ENCODE peak calls at places on chromosomes 1 and 21, in six cellular contexts. One of them, this sample, is unnamed.

GRCh38 chr1:61092643-61093042 is 10.3 kb downstream of the NFIA start:
- DNase-seq in kidney tubule cell: no peak
- DNase-seq in iPS DF 19.7: no peak
- DNase-seq in progenitor cell of endocrine pancreas: no peak
- DNase-seq in H9: no peak
- DNase-seq in stimulated activated CD4-positive, alpha-beta T cell treated with anti-CD3 and anti-CD28 coated beads, TNF-alpha, amount 100 ng/mL, for 1 hour: no peak
- DNase-seq in this sample: no peak

GRCh38 chr1:176471338-176472121 is 8.6 kb downstream of the PAPPA2 start:
- DNase-seq in kidney tubule cell: no peak
- DNase-seq in iPS DF 19.7: no peak
- DNase-seq in progenitor cell of endocrine pancreas: no peak
- DNase-seq in H9: no peak
- DNase-seq in stimulated activated CD4-positive, alpha-beta T cell treated with anti-CD3 and anti-CD28 coated beads, TNF-alpha, amount 100 ng/mL, for 1 hour: no peak
- DNase-seq in this sample: no peak

GRCh38 chr1:92872719-92873118 is 40.9 kb downstream of the RPL5 start:
- DNase-seq in kidney tubule cell: no peak
- DNase-seq in iPS DF 19.7: no peak
- DNase-seq in progenitor cell of endocrine pancreas: no peak
- DNase-seq in H9: no peak
- DNase-seq in stimulated activated CD4-positive, alpha-beta T cell treated with anti-CD3 and anti-CD28 coated beads, TNF-alpha, amount 100 ng/mL, for 1 hour: no peak
- DNase-seq in this sample: peak

GRCh38 chr1:53281180-53281579 is 42.9 kb upstream of the MAGOH start:
- DNase-seq in kidney tubule cell: no peak
- DNase-seq in iPS DF 19.7: no peak
- DNase-seq in progenitor cell of endocrine pancreas: no peak
- DNase-seq in H9: no peak
- DNase-seq in stimulated activated CD4-positive, alpha-beta T cell treated with anti-CD3 and anti-CD28 coated beads, TNF-alpha, amount 100 ng/mL, for 1 hour: no peak
- DNase-seq in this sample: no peak

GRCh38 chr1:185720633-185721272 is 13.4 kb upstream of the HMCN1 start:
- DNase-seq in kidney tubule cell: peak
- DNase-seq in iPS DF 19.7: no peak
- DNase-seq in progenitor cell of endocrine pancreas: no peak
- DNase-seq in H9: no peak
- DNase-seq in stimulated activated CD4-positive, alpha-beta T cell treated with anti-CD3 and anti-CD28 coated beads, TNF-alpha, amount 100 ng/mL, for 1 hour: no peak
- DNase-seq in this sample: no peak

GRCh38 chr1:63946866-63947491 is 173.2 kb downstream of the ROR1 start:
- DNase-seq in kidney tubule cell: peak
- DNase-seq in iPS DF 19.7: no peak
- DNase-seq in progenitor cell of endocrine pancreas: no peak
- DNase-seq in H9: no peak
- DNase-seq in stimulated activated CD4-positive, alpha-beta T cell treated with anti-CD3 and anti-CD28 coated beads, TNF-alpha, amount 100 ng/mL, for 1 hour: no peak
- DNase-seq in this sample: peak

GRCh38 chr1:6185151-6185550 is 5.0 kb upstream of the CHD5 start:
- DNase-seq in kidney tubule cell: peak
- DNase-seq in iPS DF 19.7: no peak
- DNase-seq in progenitor cell of endocrine pancreas: no peak
- DNase-seq in H9: no peak
- DNase-seq in stimulated activated CD4-positive, alpha-beta T cell treated with anti-CD3 and anti-CD28 coated beads, TNF-alpha, amount 100 ng/mL, for 1 hour: no peak
- DNase-seq in this sample: no peak

GRCh38 chr1:198175418-198176170 is 18.8 kb downstream of the NEK7 start:
- DNase-seq in kidney tubule cell: peak
- DNase-seq in iPS DF 19.7: no peak
- DNase-seq in progenitor cell of endocrine pancreas: no peak
- DNase-seq in H9: no peak
- DNase-seq in stimulated activated CD4-positive, alpha-beta T cell treated with anti-CD3 and anti-CD28 coated beads, TNF-alpha, amount 100 ng/mL, for 1 hour: no peak
- DNase-seq in this sample: no peak

GRCh38 chr1:231162300-231162969 is 577 bp downstream of the TRIM67 start:
- DNase-seq in kidney tubule cell: peak
- DNase-seq in iPS DF 19.7: no peak
- DNase-seq in progenitor cell of endocrine pancreas: peak
- DNase-seq in H9: peak
- DNase-seq in stimulated activated CD4-positive, alpha-beta T cell treated with anti-CD3 and anti-CD28 coated beads, TNF-alpha, amount 100 ng/mL, for 1 hour: peak
- DNase-seq in this sample: peak

GRCh38 chr1:206676499-206676898 is 8.2 kb upstream of the MAPKAPK2 start:
- DNase-seq in kidney tubule cell: no peak
- DNase-seq in iPS DF 19.7: no peak
- DNase-seq in progenitor cell of endocrine pancreas: no peak
- DNase-seq in H9: no peak
- DNase-seq in stimulated activated CD4-positive, alpha-beta T cell treated with anti-CD3 and anti-CD28 coated beads, TNF-alpha, amount 100 ng/mL, for 1 hour: no peak
- DNase-seq in this sample: no peak

GRCh38 chr1:10704383-10704882 is 92.0 kb downstream of the CASZ1 start:
- DNase-seq in kidney tubule cell: peak
- DNase-seq in iPS DF 19.7: no peak
- DNase-seq in progenitor cell of endocrine pancreas: peak
- DNase-seq in H9: peak
- DNase-seq in stimulated activated CD4-positive, alpha-beta T cell treated with anti-CD3 and anti-CD28 coated beads, TNF-alpha, amount 100 ng/mL, for 1 hour: no peak
- DNase-seq in this sample: peak

GRCh38 chr1:78038491-78038939 is 7.3 kb upstream of the GIPC2 start:
- DNase-seq in kidney tubule cell: no peak
- DNase-seq in iPS DF 19.7: no peak
- DNase-seq in progenitor cell of endocrine pancreas: no peak
- DNase-seq in H9: no peak
- DNase-seq in stimulated activated CD4-positive, alpha-beta T cell treated with anti-CD3 and anti-CD28 coated beads, TNF-alpha, amount 100 ng/mL, for 1 hour: no peak
- DNase-seq in this sample: no peak

GRCh38 chr1:167454304-167454928 is 63.9 kb downstream of the CD247 start:
- DNase-seq in kidney tubule cell: no peak
- DNase-seq in iPS DF 19.7: no peak
- DNase-seq in progenitor cell of endocrine pancreas: no peak
- DNase-seq in H9: peak
- DNase-seq in stimulated activated CD4-positive, alpha-beta T cell treated with anti-CD3 and anti-CD28 coated beads, TNF-alpha, amount 100 ng/mL, for 1 hour: no peak
- DNase-seq in this sample: no peak

GRCh38 chr1:44947060-44947773 is 39.2 kb downstream of the EIF2B3 start:
- DNase-seq in kidney tubule cell: no peak
- DNase-seq in iPS DF 19.7: no peak
- DNase-seq in progenitor cell of endocrine pancreas: no peak
- DNase-seq in H9: no peak
- DNase-seq in stimulated activated CD4-positive, alpha-beta T cell treated with anti-CD3 and anti-CD28 coated beads, TNF-alpha, amount 100 ng/mL, for 1 hour: no peak
- DNase-seq in this sample: no peak

GRCh38 chr1:200641175-200641489 is 20.6 kb upstream of the KIF14 start:
- DNase-seq in kidney tubule cell: no peak
- DNase-seq in iPS DF 19.7: no peak
- DNase-seq in progenitor cell of endocrine pancreas: no peak
- DNase-seq in H9: no peak
- DNase-seq in stimulated activated CD4-positive, alpha-beta T cell treated with anti-CD3 and anti-CD28 coated beads, TNF-alpha, amount 100 ng/mL, for 1 hour: no peak
- DNase-seq in this sample: no peak

GRCh38 chr1:193674292-193674944 is 488.0 kb upstream of the B3GALT2 start:
- DNase-seq in kidney tubule cell: no peak
- DNase-seq in iPS DF 19.7: no peak
- DNase-seq in progenitor cell of endocrine pancreas: no peak
- DNase-seq in H9: no peak
- DNase-seq in stimulated activated CD4-positive, alpha-beta T cell treated with anti-CD3 and anti-CD28 coated beads, TNF-alpha, amount 100 ng/mL, for 1 hour: no peak
- DNase-seq in this sample: no peak

GRCh38 chr1:186953876-186954275 is 125.1 kb downstream of the PLA2G4A start:
- DNase-seq in kidney tubule cell: no peak
- DNase-seq in iPS DF 19.7: no peak
- DNase-seq in progenitor cell of endocrine pancreas: no peak
- DNase-seq in H9: no peak
- DNase-seq in stimulated activated CD4-positive, alpha-beta T cell treated with anti-CD3 and anti-CD28 coated beads, TNF-alpha, amount 100 ng/mL, for 1 hour: no peak
- DNase-seq in this sample: no peak

GRCh38 chr21:40208206-40208950 is 341.1 kb downstream of the PCP4 start:
- DNase-seq in kidney tubule cell: no peak
- DNase-seq in iPS DF 19.7: no peak
- DNase-seq in progenitor cell of endocrine pancreas: no peak
- DNase-seq in H9: no peak
- DNase-seq in stimulated activated CD4-positive, alpha-beta T cell treated with anti-CD3 and anti-CD28 coated beads, TNF-alpha, amount 100 ng/mL, for 1 hour: no peak
- DNase-seq in this sample: no peak

GRCh38 chr1:109306832-109307362 is at the start of gene MYBPHL:
- DNase-seq in kidney tubule cell: no peak
- DNase-seq in iPS DF 19.7: no peak
- DNase-seq in progenitor cell of endocrine pancreas: no peak
- DNase-seq in H9: no peak
- DNase-seq in stimulated activated CD4-positive, alpha-beta T cell treated with anti-CD3 and anti-CD28 coated beads, TNF-alpha, amount 100 ng/mL, for 1 hour: no peak
- DNase-seq in this sample: no peak

GRCh38 chr1:30126839-30127238 is 596.5 kb downstream of the MATN1 start:
- DNase-seq in kidney tubule cell: no peak
- DNase-seq in iPS DF 19.7: no peak
- DNase-seq in progenitor cell of endocrine pancreas: no peak
- DNase-seq in H9: no peak
- DNase-seq in stimulated activated CD4-positive, alpha-beta T cell treated with anti-CD3 and anti-CD28 coated beads, TNF-alpha, amount 100 ng/mL, for 1 hour: no peak
- DNase-seq in this sample: no peak

GRCh38 chr21:43188712-43189151 is 19.9 kb downstream of the CRYAA start:
- DNase-seq in kidney tubule cell: no peak
- DNase-seq in iPS DF 19.7: no peak
- DNase-seq in progenitor cell of endocrine pancreas: peak
- DNase-seq in H9: no peak
- DNase-seq in stimulated activated CD4-positive, alpha-beta T cell treated with anti-CD3 and anti-CD28 coated beads, TNF-alpha, amount 100 ng/mL, for 1 hour: no peak
- DNase-seq in this sample: no peak

GRCh38 chr1:147316968-147317367 is 74.5 kb downstream of the CHD1L start:
- DNase-seq in kidney tubule cell: no peak
- DNase-seq in iPS DF 19.7: no peak
- DNase-seq in progenitor cell of endocrine pancreas: no peak
- DNase-seq in H9: no peak
- DNase-seq in stimulated activated CD4-positive, alpha-beta T cell treated with anti-CD3 and anti-CD28 coated beads, TNF-alpha, amount 100 ng/mL, for 1 hour: no peak
- DNase-seq in this sample: no peak

GRCh38 chr1:77866296-77866695 is 22.1 kb upstream of the NEXN start:
- DNase-seq in kidney tubule cell: peak
- DNase-seq in iPS DF 19.7: no peak
- DNase-seq in progenitor cell of endocrine pancreas: no peak
- DNase-seq in H9: no peak
- DNase-seq in stimulated activated CD4-positive, alpha-beta T cell treated with anti-CD3 and anti-CD28 coated beads, TNF-alpha, amount 100 ng/mL, for 1 hour: no peak
- DNase-seq in this sample: peak

GRCh38 chr21:45981641-45982255 is at the start of gene COL6A1:
- DNase-seq in kidney tubule cell: peak
- DNase-seq in iPS DF 19.7: no peak
- DNase-seq in progenitor cell of endocrine pancreas: peak
- DNase-seq in H9: peak
- DNase-seq in stimulated activated CD4-positive, alpha-beta T cell treated with anti-CD3 and anti-CD28 coated beads, TNF-alpha, amount 100 ng/mL, for 1 hour: no peak
- DNase-seq in this sample: peak

GRCh38 chr1:55695151-55695550 is 480.0 kb upstream of the USP24 start:
- DNase-seq in kidney tubule cell: no peak
- DNase-seq in iPS DF 19.7: no peak
- DNase-seq in progenitor cell of endocrine pancreas: no peak
- DNase-seq in H9: no peak
- DNase-seq in stimulated activated CD4-positive, alpha-beta T cell treated with anti-CD3 and anti-CD28 coated beads, TNF-alpha, amount 100 ng/mL, for 1 hour: no peak
- DNase-seq in this sample: no peak

GRCh38 chr1:15100369-15101111 is 53.0 kb upstream of the TMEM51 start:
- DNase-seq in kidney tubule cell: peak
- DNase-seq in iPS DF 19.7: no peak
- DNase-seq in progenitor cell of endocrine pancreas: peak
- DNase-seq in H9: peak
- DNase-seq in stimulated activated CD4-positive, alpha-beta T cell treated with anti-CD3 and anti-CD28 coated beads, TNF-alpha, amount 100 ng/mL, for 1 hour: peak
- DNase-seq in this sample: peak

GRCh38 chr1:6869002-6869380 is 83.7 kb downstream of the CAMTA1 start:
- DNase-seq in kidney tubule cell: no peak
- DNase-seq in iPS DF 19.7: no peak
- DNase-seq in progenitor cell of endocrine pancreas: no peak
- DNase-seq in H9: no peak
- DNase-seq in stimulated activated CD4-positive, alpha-beta T cell treated with anti-CD3 and anti-CD28 coated beads, TNF-alpha, amount 100 ng/mL, for 1 hour: no peak
- DNase-seq in this sample: no peak

GRCh38 chr21:38659936-38660332 is 145.8 kb upstream of the ETS2 start:
- DNase-seq in kidney tubule cell: no peak
- DNase-seq in iPS DF 19.7: no peak
- DNase-seq in progenitor cell of endocrine pancreas: no peak
- DNase-seq in H9: no peak
- DNase-seq in stimulated activated CD4-positive, alpha-beta T cell treated with anti-CD3 and anti-CD28 coated beads, TNF-alpha, amount 100 ng/mL, for 1 hour: no peak
- DNase-seq in this sample: no peak

GRCh38 chr1:153541641-153542569 is 1.2 kb upstream of the S100A5 start:
- DNase-seq in kidney tubule cell: no peak
- DNase-seq in iPS DF 19.7: no peak
- DNase-seq in progenitor cell of endocrine pancreas: no peak
- DNase-seq in H9: no peak
- DNase-seq in stimulated activated CD4-positive, alpha-beta T cell treated with anti-CD3 and anti-CD28 coated beads, TNF-alpha, amount 100 ng/mL, for 1 hour: no peak
- DNase-seq in this sample: no peak

GRCh38 chr1:73701816-73702215 is 496.2 kb downstream of the LRRIQ3 start:
- DNase-seq in kidney tubule cell: no peak
- DNase-seq in iPS DF 19.7: no peak
- DNase-seq in progenitor cell of endocrine pancreas: no peak
- DNase-seq in H9: no peak
- DNase-seq in stimulated activated CD4-positive, alpha-beta T cell treated with anti-CD3 and anti-CD28 coated beads, TNF-alpha, amount 100 ng/mL, for 1 hour: no peak
- DNase-seq in this sample: no peak